ENCODE peak calls at places on chromosomes 6 and 20, in ten cellular contexts. Y is fibroblast of villous mesenchyme, U is osteocyte, P is cardiac muscle cell, J is GM23338, S is B cell, N is GM20000, F is brain microvascular endothelial cell, B is fibroblast of mammary gland, Z is endothelial cell of umbilical vein. Q is an unnamed sample.

GRCh38 chr20:40323411-40323810 is 365.6 kb downstream of the MAFB start:
- DNase-seq in B (no peak), Z (no peak), N (no peak), P (no peak), F (no peak), J (no peak), S (no peak), Y (no peak), U (no peak), Q (peak; percentile 76)

GRCh38 chr6:114033606-114034005 is 62.7 kb upstream of the HDAC2 start:
- DNase-seq in Y (no peak), P (no peak), F (no peak), J (no peak), N (no peak), U (no peak), Z (no peak), S (no peak), B (no peak), Q (no peak)

GRCh38 chr6:136893187-136893586 is 28.9 kb upstream of the SLC35D3 start:
- DNase-seq in U (no peak), N (no peak), S (no peak), J (no peak), Z (peak; percentile 7), Y (no peak), B (no peak), F (no peak), P (no peak), Q (no peak)

GRCh38 chr6:63565058-63565726 is 7.1 kb upstream of the LOC128125822 start:
- DNase-seq in J (no peak), B (no peak), Z (no peak), F (no peak), N (no peak), S (no peak), P (no peak), U (no peak), Y (peak; percentile 48), Q (peak; percentile 73)

GRCh38 chr6:49553353-49553752 is 2.9 kb downstream of the C6orf141 start:
- DNase-seq in Z (no peak), S (no peak), U (no peak), F (no peak), B (peak; percentile 87), P (no peak), N (no peak), Y (no peak), J (no peak), Q (peak; percentile 82)

GRCh38 chr20:13690948-13691347 is 52.2 kb upstream of the TASP1 start:
- DNase-seq in B (no peak), Z (no peak), S (no peak), Y (no peak), P (no peak), F (no peak), U (no peak), N (no peak), J (no peak), Q (no peak)

GRCh38 chr6:37354526-37355384 is 972 bp downstream of the RNF8 start:
- DNase-seq in S (no peak), N (peak; percentile 50), Y (no peak), J (peak; percentile 50), P (peak; percentile 28), F (no peak), Z (no peak), B (peak; percentile 15), U (peak; percentile 84), Q (peak; percentile 31)

GRCh38 chr6:134918418-134918961 is 31.4 kb downstream of the ALDH8A1 start:
- DNase-seq in Y (no peak), Z (no peak), F (no peak), N (no peak), J (peak; percentile 46), U (no peak), P (peak; percentile 62), S (no peak), B (no peak), Q (no peak)

GRCh38 chr6:106254636-106255035 is 70.9 kb downstream of the ATG5 start:
- DNase-seq in Z (no peak), J (no peak), Y (peak; percentile 63), S (no peak), N (no peak), B (peak; percentile 81), F (peak; percentile 70), P (peak; percentile 79), U (no peak), Q (peak; percentile 87)

GRCh38 chr6:88945596-88945995 is 17.8 kb downstream of the RNGTT start:
- DNase-seq in P (peak; percentile 25), Z (no peak), Y (no peak), U (no peak), J (no peak), N (no peak), F (no peak), B (no peak), S (no peak), Q (no peak)

GRCh38 chr6:48068326-48069191 is 42.4 kb downstream of the PTCHD4 start:
- DNase-seq in U (no peak), Z (no peak), S (no peak), J (peak; percentile 67), F (no peak), P (no peak), B (peak; percentile 20), Y (no peak), N (no peak), Q (no peak)

GRCh38 chr6:162620067-162620466 is 107.5 kb downstream of the PRKN start:
- DNase-seq in N (no peak), Y (no peak), F (no peak), J (no peak), B (no peak), P (no peak), S (no peak), Z (no peak), U (no peak), Q (no peak)
- TF ChIP-seq CTCF in N (no peak), Y (no peak), F (no peak), J (no peak), B (no peak), P (no peak), S (no peak), Z (no peak), U (no peak), Q (no peak)

GRCh38 chr20:57394087-57395082 is 3.2 kb downstream of the RBM38 start:
- DNase-seq in F (no peak), B (no peak), Z (no peak), U (no peak), J (no peak), Y (no peak), P (no peak), N (no peak), S (no peak), Q (no peak)

GRCh38 chr20:57391439-57392129 is 388 bp downstream of the RBM38 start:
- DNase-seq in U (no peak), P (peak; percentile 15), Z (no peak), B (no peak), J (peak; percentile 33), S (no peak), Y (no peak), F (no peak), N (peak; percentile 57), Q (peak; percentile 4)

GRCh38 chr20:57393321-57394086 is 2.3 kb downstream of the RBM38 start:
- DNase-seq in J (no peak), U (no peak), Y (no peak), S (no peak), P (no peak), F (no peak), N (no peak), B (no peak), Z (no peak), Q (no peak)

GRCh38 chr20:57392130-57392445 is 892 bp downstream of the RBM38 start:
- DNase-seq in S (no peak), Z (no peak), F (no peak), N (no peak), Y (no peak), P (no peak), U (no peak), B (no peak), J (no peak), Q (no peak)

GRCh38 chr20:57392512-57393271 is 1.5 kb downstream of the RBM38 start:
- DNase-seq in P (no peak), Y (no peak), J (no peak), F (no peak), N (peak; percentile 56), Z (no peak), B (no peak), U (no peak), S (peak; percentile 83), Q (no peak)
- TF ChIP-seq CTCF in P (no peak), Y (no peak), J (no peak), F (no peak), N (no peak), Z (no peak), B (no peak), U (no peak), S (no peak), Q (no peak)

GRCh38 chr20:51760905-51761544 is 7.2 kb downstream of the ATP9A start:
- DNase-seq in Y (peak; percentile 38), Z (peak; percentile 83), S (no peak), J (peak; percentile 46), P (peak; percentile 21), N (no peak), F (peak; percentile 48), B (peak; percentile 62), U (no peak), Q (peak; percentile 35)

GRCh38 chr20:51756653-51757052 is 11.5 kb downstream of the ATP9A start:
- DNase-seq in Y (no peak), U (no peak), P (no peak), B (no peak), N (no peak), Z (no peak), S (no peak), J (no peak), F (no peak), Q (no peak)

GRCh38 chr20:51759769-51760510 is 8.2 kb downstream of the ATP9A start:
- DNase-seq in S (no peak), Z (no peak), N (no peak), F (no peak), J (peak; percentile 23), P (peak; percentile 9), Y (no peak), B (no peak), U (no peak), Q (no peak)

GRCh38 chr20:51757226-51757625 is 11.0 kb downstream of the ATP9A start:
- DNase-seq in F (no peak), B (no peak), N (no peak), S (no peak), Y (no peak), Z (no peak), J (no peak), U (no peak), P (no peak), Q (no peak)

DNA sequence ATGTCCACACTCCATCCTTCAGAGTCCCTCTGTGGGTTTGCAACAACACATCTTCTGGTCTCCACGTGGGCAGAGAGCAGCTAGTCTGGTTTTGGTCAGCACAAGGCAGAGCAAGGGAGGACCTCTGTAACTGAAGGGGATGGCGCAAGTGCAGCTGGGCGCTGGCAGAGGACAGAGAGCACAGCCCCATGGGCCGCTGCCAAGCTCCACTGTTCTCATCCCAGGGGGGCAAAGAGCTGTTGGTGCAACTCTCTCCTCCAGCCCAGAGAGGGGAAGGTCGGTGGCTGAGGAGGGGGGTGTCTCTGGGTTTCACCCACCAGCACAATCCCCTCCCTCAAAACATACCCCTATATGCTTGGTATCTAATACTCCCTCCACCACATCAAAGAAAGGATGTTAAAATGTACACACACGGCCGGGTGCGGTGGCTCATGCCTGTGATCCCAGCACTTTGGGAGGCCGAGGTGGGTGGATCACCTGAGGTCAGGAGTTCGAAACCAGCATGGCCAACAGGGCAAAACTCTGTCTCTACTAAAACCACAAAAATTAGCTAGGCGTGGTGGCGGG is 9.1 kb downstream of the ATP9A start:
- DNase-seq in F (no peak), Y (peak; percentile 42), S (no peak), Z (no peak), N (no peak), J (no peak), U (no peak), P (peak; percentile 32), B (peak; percentile 33), Q (peak; percentile 28)
- TF ChIP-seq CTCF in F (no peak), Y (no peak), S (no peak), Z (no peak), N (no peak), J (no peak), U (no peak), P (no peak), B (no peak), Q (no peak)

GRCh38 chr6:155248021-155249001 is 15.5 kb upstream of the CLDN20 start:
- DNase-seq in Z (peak; percentile 75), B (peak; percentile 80), S (peak; percentile 44), N (peak; percentile 66), P (peak; percentile 78), U (peak; percentile 88), F (peak; percentile 90), Y (peak; percentile 78), J (peak; percentile 83), Q (peak; percentile 54)
- TF ChIP-seq CTCF in Z (peak; percentile 74), B (peak; percentile 81), S (peak; percentile 56), N (no peak), P (peak; percentile 79), U (peak; percentile 92), F (peak; percentile 87), Y (peak; percentile 85), J (peak; percentile 80), Q (peak; percentile 62)

Q was measured in MCF 10A.